ENCODE peak calls at places on chromosome 22, in four cellular contexts. V is heart right ventricle, J is colonic mucosa, K is fibroblast of lung. H is an unnamed sample. For H3K36me3, the result is how much of the 10 kb centered on the place peaks cover.

GRCh38 chr22:48241658-48242057 is 1479.2 kb downstream of the TBC1D22A start:
- DNase-seq in V (no peak), J (no peak), K (no peak), H (no peak)

GRCh38 chr22:19764050-19764593 is 3.5 kb downstream of the TBX1 start:
- DNase-seq in V (no peak), J (no peak), K (no peak), H (no peak)

GRCh38 chr22:42203609-42204008 is 66.8 kb downstream of the TCF20 start:
- DNase-seq in V (no peak), J (no peak), K (no peak), H (no peak)

GRCh38 chr22:43944670-43945430 is 10.4 kb upstream of the SAMM50 start:
- DNase-seq in V (no peak), J (no peak), K (no peak), H (no peak)

GRCh38 chr22:43789452-43789851 is 22.7 kb downstream of the EFCAB6 start:
- DNase-seq in V (peak), J (no peak), K (peak), H (no peak)

GRCh38 chr22:30774566-30774965 is 79.9 kb downstream of the OSBP2 start:
- DNase-seq in V (no peak), J (no peak), K (no peak), H (no peak)

GRCh38 chr22:21734540-21735197 is 925 bp downstream of the YPEL1 start:
- DNase-seq in V (no peak), J (no peak), K (no peak), H (no peak)

GRCh38 chr22:20571531-20572007 is 64.2 kb downstream of the MED15 start:
- DNase-seq in V (peak), J (peak), K (peak), H (no peak)

GRCh38 chr22:36201630-36202312 is at the start of gene APOL4:
- DNase-seq in V (peak), J (peak), K (peak), H (no peak)

GRCh38 chr22:26564181-26564580 is 25.8 kb downstream of the TPST2 start:
- DNase-seq in V (no peak), J (no peak), K (no peak), H (no peak)

GRCh38 chr22:45512363-45512762 is 9.7 kb downstream of the FBLN1 start:
- DNase-seq in V (no peak), J (no peak), K (no peak), H (no peak)

GRCh38 chr22:44204937-44205712 is 24.4 kb downstream of the PARVG start:
- DNase-seq in V (no peak), J (no peak), K (no peak), H (no peak)

GRCh38 chr22:30325724-30326703 is 727 bp downstream of the TBC1D10A start:
- DNase-seq in V (peak), J (peak), K (no peak), H (no peak)

GRCh38 chr22:31229402-31230140 is 17.5 kb downstream of the LIMK2 start:
- DNase-seq in V (no peak), J (peak), K (peak), H (no peak)

GRCh38 chr22:35913925-35914324 is 114.7 kb downstream of the RBFOX2 start:
- DNase-seq in V (no peak), J (no peak), K (no peak), H (no peak)

GRCh38 chr22:19871023-19871844 is 16.6 kb upstream of the GNB1L start:
- DNase-seq in V (no peak), J (peak), K (no peak), H (no peak)

GRCh38 chr22:30541979-30542810 is 4.3 kb downstream of the SEC14L6 start:
- DNase-seq in V (no peak), J (no peak), K (peak), H (no peak)

GRCh38 chr22:48440673-48441552 is 1386.8 kb downstream of the BRD1 start:
- DNase-seq in V (no peak), J (no peak), K (no peak), H (no peak)

GRCh38 chr22:46734830-46735453 is 3.1 kb downstream of the CERK start:
- DNase-seq in V (no peak), J (peak), K (no peak), H (peak)

GRCh38 chr22:21064917-21065864 is 19.4 kb downstream of the LRRC74B start:
- DNase-seq in V (no peak), J (no peak), K (no peak), H (no peak)

GRCh38 chr22:29152381-29153138 is 53.1 kb upstream of the EMID1 start:
- DNase-seq in V (peak), J (peak), K (no peak), H (no peak)

GRCh38 chr22:19062139-19062789 is 59.9 kb downstream of the DGCR2 start:
- DNase-seq in V (no peak), J (no peak), K (peak), H (no peak)

GRCh38 chr22:48369789-48370507 is 1457.7 kb downstream of the BRD1 start:
- DNase-seq in V (no peak), J (peak), K (no peak), H (no peak)

GRCh38 chr22:46033256-46034200 is 56.6 kb upstream of the WNT7B start:
- DNase-seq in V (no peak), J (no peak), K (peak), H (no peak)

GRCh38 chr22:48180631-48181030 is 1418.2 kb downstream of the TBC1D22A start:
- DNase-seq in V (no peak), J (no peak), K (no peak), H (no peak)

GRCh38 chr22:20131593-20131855 is at the start of gene ZDHHC8:
- DNase-seq in V (peak), J (no peak), K (no peak), H (peak)

GRCh38 chr22:30406400-30406799 is 9.6 kb downstream of the SEC14L2 start:
- DNase-seq in V (no peak), J (no peak), K (no peak), H (no peak)

GRCh38 chr22:21568207-21569075 is 927 bp downstream of the UBE2L3 start:
- DNase-seq in V (no peak), J (peak), K (peak), H (no peak)

GRCh38 chr22:30235687-30236170 is 10.8 kb downstream of the LIF start:
- DNase-seq in V (no peak), J (no peak), K (peak), H (no peak)

GRCh38 chr22:43883012-43883661 is 8.7 kb downstream of the PNPLA5 start:
- DNase-seq in V (no peak), J (peak), K (peak), H (peak)

GRCh38 chr22:31350410-31350863 is 4.3 kb upstream of the PATZ1 start:
- DNase-seq in V (no peak), J (peak), K (peak), H (no peak)

GRCh38 chr22:28410050-28410816 is 269.4 kb downstream of the TTC28 start:
- DNase-seq in V (no peak), J (no peak), K (peak), H (no peak)

GRCh38 chr22:43343262-43343988 is at the start of gene SCUBE1:
- DNase-seq in V (peak), J (peak), K (no peak), H (no peak)

GRCh38 chr22:45077826-45078334 is 68.1 kb upstream of the PHF21B start:
- DNase-seq in V (no peak), J (no peak), K (no peak), H (no peak)

GRCh38 chr22:48647606-48648515 is 1179.8 kb downstream of the BRD1 start:
- DNase-seq in V (peak), J (no peak), K (no peak), H (no peak)

GRCh38 chr22:23925020-23925606 is 30.9 kb downstream of the MIF start:
- DNase-seq in V (no peak), J (no peak), K (no peak), H (no peak)
- TF ChIP-seq CTCF in V (no peak), J (no peak), K (no peak), H (no peak)

GRCh38 chr22:33302049-33302545 is 243.9 kb upstream of the SYN3 start:
- DNase-seq in V (peak), J (peak), K (peak), H (peak)
- H3K4me3 ChIP-seq in V (no peak), J (no peak), K (no peak), H (no peak)

GRCh38 chr22:17056058-17056457 is 28.7 kb upstream of the IL17RA start:
- DNase-seq in V (no peak), J (no peak), K (no peak), H (no peak)

GRCh38 chr22:17063372-17064106 is 21.3 kb upstream of the IL17RA start:
- DNase-seq in V (peak), J (no peak), K (peak), H (no peak)

GRCh38 chr22:17060126-17060525 is 24.7 kb upstream of the IL17RA start:
- DNase-seq in V (no peak), J (no peak), K (no peak), H (no peak)

GRCh38 chr22:17056807-17057206 is 28.0 kb upstream of the IL17RA start:
- DNase-seq in V (no peak), J (no peak), K (no peak), H (no peak)

DNA sequence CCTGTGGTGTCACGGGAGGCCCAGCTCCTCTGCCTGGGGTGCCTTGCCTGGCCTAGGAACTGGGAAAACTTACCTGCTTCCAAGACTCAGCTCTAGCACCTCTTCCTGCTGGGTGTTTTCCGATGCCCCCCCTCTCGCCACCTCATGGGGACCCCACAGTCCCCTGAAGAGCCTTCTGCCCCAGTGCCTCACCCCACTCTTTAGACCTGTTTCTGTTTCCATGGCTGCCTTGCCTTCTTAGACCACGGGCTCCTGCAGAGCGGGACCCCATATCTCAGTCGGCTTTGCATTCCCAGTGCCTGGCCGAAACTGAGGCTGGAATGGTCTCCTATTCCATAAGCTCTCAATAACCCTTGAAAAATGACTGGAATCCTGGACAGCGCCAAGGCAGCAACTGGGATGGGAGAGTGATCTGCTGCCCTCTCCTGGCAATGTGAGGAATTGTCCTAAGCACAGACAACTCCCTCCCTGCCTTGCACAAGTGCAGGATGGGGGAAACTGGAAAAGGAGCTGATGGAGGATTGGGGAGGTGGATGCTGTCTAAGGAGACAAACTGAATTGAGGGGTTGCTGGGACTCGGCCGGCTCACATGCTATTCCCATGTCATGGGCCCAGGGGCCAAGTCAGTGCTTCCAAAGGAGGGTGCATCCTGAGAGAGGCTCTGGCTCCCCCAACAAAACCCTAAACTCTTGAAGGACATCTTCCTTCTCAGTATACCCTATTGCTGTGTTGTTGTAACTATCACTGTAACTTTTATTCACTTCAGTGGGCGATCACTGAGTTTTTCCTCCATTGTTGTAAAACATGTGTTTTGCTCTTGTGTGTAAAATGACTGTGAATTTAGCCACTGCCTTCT is 26.6 kb upstream of the IL17RA start:
- DNase-seq in V (peak), J (peak), K (peak), H (peak)
- H3K36me3 ChIP-seq in V (under half), J (under half), K (under half), H (under half)

DNA sequence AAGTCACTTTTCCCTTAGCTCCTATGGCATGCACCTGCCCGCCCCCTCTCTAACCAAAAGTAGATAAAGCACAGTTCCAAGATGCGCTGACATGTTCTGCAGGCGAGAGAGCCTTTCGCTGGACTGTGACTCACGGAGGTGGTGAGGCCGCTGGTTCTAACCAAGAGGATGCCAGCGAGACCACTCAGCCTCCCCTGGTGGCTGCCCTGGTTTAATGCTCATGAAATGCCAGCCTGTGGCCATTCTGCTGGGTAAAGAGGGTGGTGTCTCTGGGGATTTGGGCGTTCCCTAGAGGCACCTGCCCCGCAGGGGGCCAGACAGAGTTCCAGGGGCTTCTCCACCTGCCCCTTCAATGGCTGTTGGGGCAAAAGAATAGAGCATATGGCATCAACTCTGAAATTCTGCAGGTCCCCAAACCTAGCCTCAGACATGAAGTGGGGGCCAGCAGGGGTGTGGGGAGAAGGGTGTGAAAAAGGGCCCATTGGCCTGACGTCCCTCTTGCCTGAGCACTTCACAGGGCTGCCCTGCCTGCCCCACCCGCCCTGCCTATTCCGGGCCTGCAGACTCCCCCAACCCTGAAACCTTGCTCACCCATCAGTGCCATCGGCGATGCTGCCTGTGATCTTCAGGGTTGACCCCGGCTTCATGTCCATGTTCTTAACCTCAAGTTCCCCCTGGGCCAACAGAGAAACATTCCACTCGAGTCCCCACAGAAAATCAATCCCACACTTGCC is 8.5 kb downstream of the LGALS2 start:
- DNase-seq in V (no peak), J (no peak), K (no peak), H (no peak)
- TF ChIP-seq CTCF in V (no peak), J (no peak), K (no peak), H (peak)

GRCh38 chr22:40635940-40636379 is 559 bp downstream of the MRTFA start:
- DNase-seq in V (no peak), J (peak), K (no peak), H (no peak)

GRCh38 chr22:40635008-40635939 is 1.2 kb downstream of the MRTFA start:
- DNase-seq in V (peak), J (no peak), K (peak), H (no peak)

GRCh38 chr22:40636380-40637180 is at the start of gene MRTFA:
- DNase-seq in V (peak), J (peak), K (peak), H (peak)

GRCh38 chr22:40637181-40638150 is 947 bp upstream of the MRTFA start:
- DNase-seq in V (no peak), J (peak), K (no peak), H (no peak)

GRCh38 chr22:40638261-40638660 is 1.7 kb upstream of the MRTFA start:
- DNase-seq in V (no peak), J (no peak), K (no peak), H (no peak)
- H3K4me3 ChIP-seq in V (no peak), J (no peak), K (no peak), H (no peak)

GRCh38 chr22:38724926-38725571 is 19.3 kb downstream of the GTPBP1 start:
- DNase-seq in V (no peak), J (no peak), K (peak), H (no peak)

GRCh38 chr22:38727530-38728451 is 22.0 kb downstream of the GTPBP1 start:
- DNase-seq in V (no peak), J (no peak), K (no peak), H (no peak)

GRCh38 chr22:38728899-38729796 is 23.4 kb downstream of the GTPBP1 start:
- DNase-seq in V (no peak), J (no peak), K (no peak), H (no peak)

GRCh38 chr22:38725900-38726655 is 20.3 kb downstream of the GTPBP1 start:
- DNase-seq in V (no peak), J (no peak), K (no peak), H (no peak)

GRCh38 chr22:38727123-38727522 is 21.4 kb downstream of the GTPBP1 start:
- DNase-seq in V (no peak), J (no peak), K (no peak), H (no peak)
- H3K36me3 ChIP-seq in V (under half), J (half or more), K (under half), H (half or more)

GRCh38 chr22:38824587-38824986 is 19.2 kb downstream of the NPTXR start:
- DNase-seq in V (peak), J (peak), K (peak), H (no peak)
- TF ChIP-seq CTCF in V (no peak), J (no peak), K (peak), H (peak)

DNA sequence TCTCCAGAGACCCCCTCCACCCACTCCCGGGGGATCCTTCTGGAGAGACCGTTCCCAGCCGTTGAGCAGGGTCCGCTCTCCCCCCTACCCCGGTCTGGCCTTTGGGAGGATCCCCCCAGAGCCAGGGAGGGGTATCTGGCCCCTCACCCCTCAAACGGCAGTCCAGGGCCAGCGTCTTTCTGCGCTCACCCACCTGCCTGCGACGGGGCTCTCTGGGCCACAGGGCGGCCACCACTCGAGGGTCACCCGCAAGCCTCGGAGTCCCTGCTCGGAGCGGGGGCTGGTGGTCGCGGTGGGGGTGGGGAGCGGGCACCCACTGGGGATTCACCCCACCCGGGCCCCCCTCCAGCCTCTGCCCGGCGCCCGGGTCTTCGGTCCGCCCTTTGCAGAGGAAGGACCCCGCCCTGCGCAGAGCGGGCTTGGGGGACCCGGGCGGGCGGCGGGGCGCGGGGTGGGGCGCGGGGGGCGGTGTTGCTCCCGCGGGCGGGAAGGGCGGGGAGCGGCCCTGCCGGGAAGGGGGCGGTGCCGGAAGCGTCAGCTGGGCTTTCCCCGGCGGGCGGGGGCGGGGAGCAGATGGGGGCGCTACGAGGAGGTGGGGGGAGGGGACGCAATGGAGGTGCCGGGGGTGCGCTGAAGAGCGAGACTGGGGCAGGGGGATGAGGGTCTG is 16.6 kb downstream of the CRELD2 start:
- DNase-seq in V (peak), J (peak), K (peak), H (peak)
- H3K4me3 ChIP-seq in V (peak), J (peak), K (peak), H (peak)

GRCh38 chr22:23831261-23831660 is 7.5 kb downstream of the DERL3 start:
- DNase-seq in V (no peak), J (no peak), K (no peak), H (no peak)
- H3K36me3 ChIP-seq in V (under half), J (under half), K (under half), H (under half)

GRCh38 chr22:50696799-50697561 is 24.4 kb downstream of the SHANK3 start:
- DNase-seq in V (peak), J (no peak), K (peak), H (no peak)
- TF ChIP-seq CTCF in V (no peak), J (no peak), K (peak), H (no peak)